ENCODE peak calls at places on chromosomes 6 and 20, in eight cellular contexts. J, B, T, N, R, L, C and Z are unnamed samples.

GRCh38 chr20:53788253-53789022 is 194.8 kb upstream of the ZNF217 start:
- DNase-seq in J (no peak), B (no peak), T (no peak), N (no peak), R (no peak), L (no peak), C (no peak), Z (no peak)

GRCh38 chr6:131159578-131159977 is 24.3 kb downstream of the AKAP7 start:
- DNase-seq in J (no peak), B (no peak), T (no peak), N (no peak), R (no peak), L (no peak), C (no peak), Z (peak)

GRCh38 chr6:151482290-151482689 is 11.5 kb upstream of the CCDC170 start:
- DNase-seq in J (no peak), B (no peak), T (no peak), N (no peak), R (no peak), L (no peak), C (peak), Z (no peak)

GRCh38 chr20:51217347-51218045 is 194.6 kb upstream of the KCNG1 start:
- DNase-seq in J (no peak), B (no peak), T (no peak), N (no peak), R (no peak), L (no peak), C (no peak), Z (no peak)

GRCh38 chr6:138017156-138017757 is 90.0 kb downstream of the PERP start:
- DNase-seq in J (no peak), B (no peak), T (no peak), N (no peak), R (no peak), L (no peak), C (no peak), Z (no peak)

GRCh38 chr6:113693866-113694265 is 163.3 kb upstream of the MARCKS start:
- DNase-seq in J (no peak), B (no peak), T (no peak), N (no peak), R (no peak), L (no peak), C (no peak), Z (no peak)

GRCh38 chr20:43744121-43744520 is 17.3 kb upstream of the GTSF1L start:
- DNase-seq in J (no peak), B (no peak), T (peak), N (no peak), R (no peak), L (no peak), C (no peak), Z (peak)

GRCh38 chr6:1536526-1537429 is 72.9 kb upstream of the FOXC1 start:
- DNase-seq in J (no peak), B (no peak), T (no peak), N (no peak), R (no peak), L (no peak), C (no peak), Z (no peak)

GRCh38 chr6:97282238-97282725 is 734 bp downstream of the MMS22L start:
- DNase-seq in J (no peak), B (peak), T (no peak), N (no peak), R (no peak), L (no peak), C (peak), Z (peak)

GRCh38 chr6:170136541-170137175 is 154.2 kb downstream of the DLL1 start:
- DNase-seq in J (no peak), B (no peak), T (no peak), N (no peak), R (no peak), L (no peak), C (no peak), Z (no peak)

GRCh38 chr6:38131527-38131965 is 312.0 kb downstream of the ZFAND3 start:
- DNase-seq in J (no peak), B (peak), T (no peak), N (no peak), R (no peak), L (peak), C (no peak), Z (peak)